ENCODE peak calls at places on chromosomes 12 and 14, in five cellular contexts. One of them, this sample, is unnamed.

GRCh38 chr14:67068246-67068645 is 121.0 kb upstream of the GARIN2 start:
- DNase-seq in body of pancreas: no peak
- DNase-seq in astrocyte: peak; percentile 55
- DNase-seq in heart left ventricle: no peak
- DNase-seq in testis: no peak
- DNase-seq in this sample: no peak

GRCh38 chr12:27293463-27293862 is 39.2 kb upstream of the BMAL2 start:
- DNase-seq in testis: peak; percentile 72
- DNase-seq in astrocyte: peak; percentile 50
- DNase-seq in body of pancreas: peak; percentile 77
- DNase-seq in heart left ventricle: peak; percentile 53
- DNase-seq in this sample: no peak

GRCh38 chr12:79155703-79156102 is 291.1 kb downstream of the SYT1 start:
- DNase-seq in heart left ventricle: no peak
- DNase-seq in astrocyte: peak; percentile 38
- DNase-seq in testis: no peak
- DNase-seq in body of pancreas: no peak
- DNase-seq in this sample: no peak

GRCh38 chr12:45170456-45171042 is 45.3 kb upstream of the ANO6 start:
- DNase-seq in body of pancreas: peak; percentile 87
- DNase-seq in astrocyte: peak; percentile 45
- DNase-seq in heart left ventricle: peak; percentile 79
- DNase-seq in testis: peak; percentile 90
- DNase-seq in this sample: peak; percentile 80

GRCh38 chr12:128388461-128388921 is 121.5 kb downstream of the TMEM132C start:
- DNase-seq in heart left ventricle: peak; percentile 16
- DNase-seq in body of pancreas: no peak
- DNase-seq in testis: peak; percentile 37
- DNase-seq in astrocyte: no peak
- DNase-seq in this sample: peak; percentile 74

GRCh38 chr12:32918890-32919791 is 22.6 kb upstream of the PKP2 start:
- DNase-seq in heart left ventricle: no peak
- DNase-seq in astrocyte: peak; percentile 97
- DNase-seq in testis: peak; percentile 34
- DNase-seq in body of pancreas: no peak
- DNase-seq in this sample: no peak

GRCh38 chr12:112148031-112148513 is 22.7 kb downstream of the TRAFD1 start:
- DNase-seq in heart left ventricle: no peak
- DNase-seq in testis: no peak
- DNase-seq in body of pancreas: peak; percentile 5
- DNase-seq in astrocyte: peak; percentile 70
- DNase-seq in this sample: no peak

GRCh38 chr12:58566599-58566998 is 353.7 kb downstream of the LRIG3 start:
- DNase-seq in heart left ventricle: no peak
- DNase-seq in astrocyte: peak; percentile 91
- DNase-seq in testis: no peak
- DNase-seq in body of pancreas: no peak
- DNase-seq in this sample: no peak

GRCh38 chr14:80364274-80364673 is 153.0 kb upstream of the DIO2 start:
- DNase-seq in heart left ventricle: no peak
- DNase-seq in body of pancreas: no peak
- DNase-seq in astrocyte: peak; percentile 19
- DNase-seq in testis: no peak
- DNase-seq in this sample: no peak

GRCh38 chr14:99344051-99344450 is 72.1 kb upstream of the BCL11B start:
- DNase-seq in testis: no peak
- DNase-seq in astrocyte: no peak
- DNase-seq in body of pancreas: no peak
- DNase-seq in heart left ventricle: no peak
- DNase-seq in this sample: no peak

GRCh38 chr12:21551811-21552469 is 25.8 kb downstream of the SPX start:
- DNase-seq in astrocyte: no peak
- DNase-seq in heart left ventricle: peak; percentile 39
- DNase-seq in body of pancreas: no peak
- DNase-seq in testis: no peak
- DNase-seq in this sample: no peak

GRCh38 chr12:98893126-98893525 is 248.0 kb downstream of the APAF1 start:
- DNase-seq in astrocyte: no peak
- DNase-seq in testis: no peak
- DNase-seq in heart left ventricle: no peak
- DNase-seq in body of pancreas: no peak
- DNase-seq in this sample: no peak

GRCh38 chr12:18101043-18101442 is 11.1 kb upstream of the RERGL start:
- DNase-seq in testis: no peak
- DNase-seq in heart left ventricle: no peak
- DNase-seq in astrocyte: no peak
- DNase-seq in body of pancreas: no peak
- DNase-seq in this sample: no peak

GRCh38 chr12:32788405-32788804 is 32.7 kb upstream of the YARS2 start:
- DNase-seq in heart left ventricle: no peak
- DNase-seq in testis: no peak
- DNase-seq in body of pancreas: no peak
- DNase-seq in astrocyte: no peak
- DNase-seq in this sample: no peak

GRCh38 chr14:64746298-64747250 is 42.4 kb downstream of the PLEKHG3 start:
- DNase-seq in astrocyte: no peak
- DNase-seq in body of pancreas: no peak
- DNase-seq in testis: no peak
- DNase-seq in heart left ventricle: peak; percentile 47
- DNase-seq in this sample: no peak

GRCh38 chr14:37179896-37180502 is 7.6 kb upstream of the SLC25A21 start:
- DNase-seq in astrocyte: peak; percentile 6
- DNase-seq in testis: no peak
- DNase-seq in body of pancreas: no peak
- DNase-seq in heart left ventricle: no peak
- DNase-seq in this sample: no peak

GRCh38 chr12:75452675-75453330 is 27.8 kb upstream of the GLIPR1 start:
- DNase-seq in astrocyte: peak; percentile 70
- DNase-seq in testis: no peak
- DNase-seq in body of pancreas: no peak
- DNase-seq in heart left ventricle: no peak
- DNase-seq in this sample: no peak

GRCh38 chr12:75623631-75624118 is 112.3 kb upstream of the KRR1 start:
- DNase-seq in testis: no peak
- DNase-seq in heart left ventricle: no peak
- DNase-seq in body of pancreas: no peak
- DNase-seq in astrocyte: peak; percentile 21
- DNase-seq in this sample: no peak

GRCh38 chr12:14952295-14952995 is 9.0 kb downstream of the ARHGDIB start:
- DNase-seq in testis: no peak
- DNase-seq in heart left ventricle: peak; percentile 40
- DNase-seq in astrocyte: peak; percentile 96
- DNase-seq in body of pancreas: no peak
- DNase-seq in this sample: no peak

DNA sequence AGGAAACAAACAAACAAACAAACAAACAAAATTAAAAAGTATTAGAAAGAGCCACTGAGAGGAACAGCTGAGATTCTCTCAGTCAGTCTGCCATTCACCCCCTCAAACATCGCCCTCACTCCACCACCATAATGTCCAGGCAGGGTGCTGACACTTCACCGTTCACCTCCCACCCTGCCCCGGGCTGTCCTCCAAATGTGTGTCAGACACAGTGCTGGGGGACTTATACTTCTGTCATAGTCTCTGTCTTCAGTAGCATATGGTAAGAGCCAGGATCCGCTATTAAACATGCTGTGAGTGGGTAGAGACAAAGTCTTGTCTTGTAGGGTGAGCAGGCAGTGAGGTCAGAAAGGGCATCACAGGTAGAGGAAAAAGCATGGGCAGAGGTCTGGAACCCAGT is 28.3 kb downstream of the KRT18 start:
- DNase-seq in heart left ventricle: no peak
- DNase-seq in body of pancreas: no peak
- DNase-seq in testis: no peak
- DNase-seq in astrocyte: no peak
- DNase-seq in this sample: no peak
- H3K4me1 ChIP-seq in heart left ventricle: peaks cover 9% of the 10 kb centered on the region
- H3K4me1 ChIP-seq in body of pancreas: peaks cover 44% of the 10 kb centered on the region
- H3K4me1 ChIP-seq in testis: peaks cover 10% of the 10 kb centered on the region
- H3K4me1 ChIP-seq in astrocyte: peaks cover 15% of the 10 kb centered on the region
- H3K4me1 ChIP-seq in this sample: peaks cover 22% of the 10 kb centered on the region

DNA sequence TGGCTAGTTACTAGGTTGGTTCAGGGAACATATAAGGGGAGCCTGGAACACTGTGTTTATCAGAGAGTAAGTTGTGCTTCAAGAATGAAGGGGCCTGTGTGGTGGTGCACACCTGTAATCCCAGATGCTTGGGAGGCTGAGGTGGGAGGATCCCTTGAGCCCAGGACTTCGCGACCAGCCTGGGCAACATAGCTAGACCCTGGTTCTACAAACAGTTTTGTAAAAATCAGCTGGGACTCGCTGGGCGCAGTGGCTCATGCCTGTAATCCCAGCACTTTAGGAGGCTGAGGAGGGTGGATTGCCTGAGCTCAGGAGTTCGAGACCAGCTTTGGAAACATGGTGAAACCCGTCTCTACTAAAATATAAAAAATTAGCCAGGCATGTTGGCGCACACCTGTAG is 42.1 kb upstream of the GPR132 start:
- DNase-seq in body of pancreas: no peak
- DNase-seq in astrocyte: no peak
- DNase-seq in heart left ventricle: no peak
- DNase-seq in testis: no peak
- DNase-seq in this sample: no peak
- H3K4me1 ChIP-seq in body of pancreas: no peaks in the 10 kb centered on the region
- H3K4me1 ChIP-seq in astrocyte: no peaks in the 10 kb centered on the region
- H3K4me1 ChIP-seq in heart left ventricle: no peaks in the 10 kb centered on the region
- H3K4me1 ChIP-seq in testis: no peaks in the 10 kb centered on the region
- H3K4me1 ChIP-seq in this sample: no peaks in the 10 kb centered on the region

GRCh38 chr14:93018401-93018800 is 95.5 kb downstream of the CHGA start:
- DNase-seq in heart left ventricle: no peak
- DNase-seq in astrocyte: no peak
- DNase-seq in testis: no peak
- DNase-seq in body of pancreas: no peak
- DNase-seq in this sample: no peak

GRCh38 chr14:93016275-93016845 is 93.4 kb downstream of the CHGA start:
- DNase-seq in astrocyte: no peak
- DNase-seq in body of pancreas: no peak
- DNase-seq in heart left ventricle: no peak
- DNase-seq in testis: no peak
- DNase-seq in this sample: no peak

GRCh38 chr14:93015505-93015904 is 92.6 kb downstream of the CHGA start:
- DNase-seq in heart left ventricle: no peak
- DNase-seq in astrocyte: no peak
- DNase-seq in testis: no peak
- DNase-seq in body of pancreas: no peak
- DNase-seq in this sample: no peak

GRCh38 chr14:93017898-93018297 is 94.9 kb downstream of the CHGA start:
- DNase-seq in testis: no peak
- DNase-seq in astrocyte: no peak
- DNase-seq in heart left ventricle: no peak
- DNase-seq in body of pancreas: no peak
- DNase-seq in this sample: no peak

DNA sequence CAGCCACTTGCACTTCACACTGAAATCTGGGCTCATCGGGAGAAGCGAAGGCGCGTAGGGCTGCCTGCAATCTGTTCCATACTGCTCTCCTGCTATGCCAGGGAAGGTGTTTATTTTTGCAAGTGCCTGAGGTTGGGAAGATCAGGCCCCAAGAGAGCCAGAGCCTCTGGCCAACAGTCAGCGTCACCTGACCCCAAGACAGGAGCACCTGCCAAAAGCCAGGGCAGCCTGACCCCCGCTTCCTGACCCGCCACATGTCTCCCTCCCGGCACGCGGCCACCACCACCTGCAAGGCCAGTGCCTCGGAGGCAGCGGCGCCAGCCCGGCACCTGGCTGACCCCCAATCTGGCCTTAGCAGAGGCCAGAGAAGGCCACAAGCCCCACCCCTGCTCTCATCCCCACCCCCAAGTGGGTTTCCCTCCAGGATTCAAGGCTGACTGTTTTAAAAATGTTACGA is 94.4 kb downstream of the CHGA start:
- DNase-seq in testis: no peak
- DNase-seq in heart left ventricle: peak; percentile 72
- DNase-seq in astrocyte: no peak
- DNase-seq in body of pancreas: peak; percentile 55
- DNase-seq in this sample: no peak
- H3K4me1 ChIP-seq in testis: peaks cover 55% of the 10 kb centered on the region
- H3K4me1 ChIP-seq in heart left ventricle: peaks cover 63% of the 10 kb centered on the region
- H3K4me1 ChIP-seq in astrocyte: peaks cover 9% of the 10 kb centered on the region
- H3K4me1 ChIP-seq in body of pancreas: peaks cover 48% of the 10 kb centered on the region
- H3K4me1 ChIP-seq in this sample: no peaks in the 10 kb centered on the region

DNA sequence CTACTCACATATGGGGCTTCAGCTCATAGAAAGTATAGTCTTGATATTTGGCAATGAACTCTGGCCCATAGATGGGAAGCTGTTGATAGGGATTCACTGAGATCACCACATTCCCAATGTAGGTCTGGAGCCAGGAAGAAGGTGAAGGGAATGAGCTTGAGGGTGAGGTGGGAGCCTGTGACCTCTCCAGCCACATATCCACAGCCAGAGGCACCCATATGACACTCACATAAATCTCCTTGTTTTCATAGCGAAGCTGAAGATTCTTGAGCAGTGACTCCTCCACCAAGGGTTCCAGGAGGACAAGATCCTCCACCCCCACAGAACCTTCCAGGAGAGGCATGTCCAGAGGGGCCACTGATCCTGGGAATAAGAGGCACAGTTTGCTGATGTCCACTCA is 1.9 kb downstream of the MYO1A start:
- DNase-seq in testis: no peak
- DNase-seq in body of pancreas: no peak
- DNase-seq in astrocyte: peak; percentile 14
- DNase-seq in heart left ventricle: no peak
- DNase-seq in this sample: no peak
- H3K4me1 ChIP-seq in testis: no peaks in the 10 kb centered on the region
- H3K4me1 ChIP-seq in body of pancreas: no peaks in the 10 kb centered on the region
- H3K4me1 ChIP-seq in astrocyte: no peaks in the 10 kb centered on the region
- H3K4me1 ChIP-seq in heart left ventricle: no peaks in the 10 kb centered on the region
- H3K4me1 ChIP-seq in this sample: no peaks in the 10 kb centered on the region

GRCh38 chr12:124482901-124483799 is 84.3 kb downstream of the NCOR2 start:
- DNase-seq in testis: no peak
- DNase-seq in body of pancreas: no peak
- DNase-seq in heart left ventricle: no peak
- DNase-seq in astrocyte: no peak
- DNase-seq in this sample: no peak
- H3K4me1 ChIP-seq in testis: peaks cover 44% of the 10 kb centered on the region
- H3K4me1 ChIP-seq in body of pancreas: peaks cover 33% of the 10 kb centered on the region
- H3K4me1 ChIP-seq in heart left ventricle: peaks cover 45% of the 10 kb centered on the region
- H3K4me1 ChIP-seq in astrocyte: peaks cover 14% of the 10 kb centered on the region
- H3K4me1 ChIP-seq in this sample: peaks cover 57% of the 10 kb centered on the region

DNA sequence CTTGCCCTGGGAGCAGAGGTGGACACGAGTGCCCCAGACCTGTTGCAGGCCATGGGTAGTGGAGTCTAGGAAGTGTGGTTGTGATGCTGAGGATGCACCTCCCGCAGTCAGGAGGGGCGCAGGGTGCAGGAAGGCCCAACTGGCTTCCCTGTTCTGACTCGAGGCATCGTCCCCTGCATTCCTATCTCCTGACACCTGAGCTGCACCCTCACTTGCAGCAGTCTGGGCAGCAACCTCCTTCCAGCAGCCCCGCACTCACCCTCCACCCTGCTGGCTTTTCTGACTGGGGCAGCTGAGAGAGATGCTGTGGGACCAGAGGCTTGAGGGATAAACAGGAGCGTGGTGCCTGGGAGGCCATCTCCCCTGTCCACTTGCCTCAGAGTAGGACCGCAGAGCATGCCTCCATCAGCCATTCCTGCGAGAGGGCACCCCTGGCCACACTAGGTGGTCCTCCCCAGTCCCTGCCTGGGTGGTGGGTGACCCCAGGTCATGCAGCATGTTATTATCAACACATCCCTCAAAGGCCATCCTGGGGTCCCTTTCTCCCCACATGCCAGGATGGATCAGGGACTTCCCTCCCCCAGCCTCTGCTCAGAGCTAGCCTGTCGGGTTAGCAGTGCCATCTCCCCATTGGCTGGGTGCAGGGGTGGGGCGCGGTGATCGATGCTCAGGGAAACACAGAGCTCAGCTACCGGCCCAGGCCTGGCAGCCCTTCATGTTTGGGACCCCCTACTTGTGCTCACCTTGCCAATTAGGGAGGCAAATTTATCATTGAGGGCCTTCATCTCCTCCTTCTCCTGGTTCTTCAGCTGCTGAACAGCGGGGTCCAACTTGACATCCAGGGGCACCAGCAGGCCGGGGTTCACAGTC is 719 bp downstream of the KRT80 start:
- DNase-seq in testis: no peak
- DNase-seq in body of pancreas: no peak
- DNase-seq in astrocyte: no peak
- DNase-seq in heart left ventricle: no peak
- DNase-seq in this sample: no peak
- H3K4me1 ChIP-seq in testis: peaks cover 35% of the 10 kb centered on the region
- H3K4me1 ChIP-seq in body of pancreas: peaks cover 40% of the 10 kb centered on the region
- H3K4me1 ChIP-seq in astrocyte: peaks cover 76% of the 10 kb centered on the region
- H3K4me1 ChIP-seq in heart left ventricle: peaks cover 30% of the 10 kb centered on the region
- H3K4me1 ChIP-seq in this sample: no peaks in the 10 kb centered on the region

This sample was measured in right atrium auricular region.